ENCODE peak calls at places on chromosomes 13 and 19, in ten cellular contexts. M is stimulated activated CD4-positive, alpha-beta T cell treated with anti-CD3 and anti-CD28 coated beads, Interleukin-2, amount 100 ng/mL, for 48 hours; L is T-helper 17 cell; A is HCEC 1CT; Z is cerebellar nuclear complex; D is CD4-positive, CD25-positive, alpha-beta regulatory T cell; E is HL-60; Y is ACHN; K is anterior cingulate cortex; X is activated CD4-positive, alpha-beta memory T cell treated with anti-CD3 and anti-CD28 coated beads for 36 hours. B is an unnamed sample.

GRCh38 chr13:50512602-50513527 is 330.6 kb downstream of the DLEU7 start:
- DNase-seq in M (peak; percentile 25), L (peak; percentile 10), A (no peak), Z (peak; percentile 4), D (peak; percentile 33), E (peak; percentile 85), Y (no peak), K (no peak), X (peak; percentile 57), B (peak; percentile 60)

GRCh38 chr19:33472696-33473624 is 48.6 kb downstream of the PEPD start:
- DNase-seq in M (no peak), L (no peak), A (peak; percentile 79), Z (no peak), D (no peak), E (no peak), Y (no peak), K (no peak), X (no peak), B (no peak)

GRCh38 chr19:41377977-41378707 is 1.8 kb downstream of the TMEM91 start:
- DNase-seq in M (no peak), L (no peak), A (no peak), Z (no peak), D (no peak), E (no peak), Y (no peak), K (no peak), X (no peak), B (peak; percentile 29)

GRCh38 chr19:13689050-13689449 is 75.3 kb upstream of the MRI1 start:
- DNase-seq in M (peak; percentile 1), L (no peak), A (peak; percentile 9), Z (no peak), D (no peak), E (no peak), Y (no peak), K (no peak), X (peak; percentile 14), B (no peak)

GRCh38 chr19:10353793-10354391 is 14.5 kb upstream of the ICAM3 start:
- DNase-seq in M (peak; percentile 62), L (no peak), A (no peak), Z (no peak), D (peak; percentile 15), E (no peak), Y (no peak), K (no peak), X (peak; percentile 58), B (no peak)

GRCh38 chr13:95954266-95954665 is 98.9 kb downstream of the UGGT2 start:
- DNase-seq in M (no peak), L (no peak), A (no peak), Z (no peak), D (no peak), E (no peak), Y (no peak), K (no peak), X (no peak), B (no peak)

GRCh38 chr19:16386619-16387240 is 62.1 kb downstream of the KLF2 start:
- DNase-seq in M (no peak), L (peak; percentile 53), A (peak; percentile 45), Z (no peak), D (peak; percentile 71), E (peak; percentile 59), Y (peak; percentile 46), K (no peak), X (peak; percentile 67), B (peak; percentile 17)

GRCh38 chr13:36787181-36787580 is 31.8 kb upstream of the RFXAP start:
- DNase-seq in M (no peak), L (no peak), A (no peak), Z (no peak), D (no peak), E (no peak), Y (no peak), K (no peak), X (no peak), B (no peak)

GRCh38 chr19:485583-486236 is 10.6 kb upstream of the MADCAM1 start:
- DNase-seq in M (no peak), L (no peak), A (peak; percentile 57), Z (no peak), D (no peak), E (no peak), Y (peak; percentile 26), K (peak; percentile 92), X (no peak), B (no peak)

B was measured in naive B cell.